ENCODE peak calls at places on chromosomes 4 and X, in five cellular contexts. M is breast epithelium, E is suprapubic skin, O is stomach, P is adrenal gland. L is an unnamed sample.

GRCh38 chr4:38914859-38915258 is 47.3 kb downstream of the FAM114A1 start:
- DNase-seq in M (no peak), E (no peak), O (no peak), P (no peak), L (no peak)

GRCh38 chr4:58665649-58666048 is 1555.5 kb upstream of the IGFBP7 start:
- DNase-seq in M (no peak), E (no peak), O (no peak), P (no peak), L (no peak)

GRCh38 chrX:24647257-24648058 is at the start of gene PCYT1B:
- DNase-seq in M (peak), E (peak), O (peak), P (peak), L (peak)

GRCh38 chrX:39859991-39860861 is 237.5 kb downstream of the BCOR start:
- DNase-seq in M (no peak), E (no peak), O (peak), P (no peak), L (no peak)

GRCh38 chr4:158255727-158256324 is 45.5 kb downstream of the TMEM144 start:
- DNase-seq in M (no peak), E (no peak), O (no peak), P (no peak), L (peak)

GRCh38 chrX:56226980-56227379 is 5.2 kb upstream of the KLF8 start:
- DNase-seq in M (no peak), E (no peak), O (no peak), P (no peak), L (no peak)

GRCh38 chr4:140094701-140095420 is 59.1 kb downstream of the MAML3 start:
- DNase-seq in M (peak), E (peak), O (peak), P (peak), L (peak)

GRCh38 chr4:123481034-123481433 is 84.4 kb downstream of the SPRY1 start:
- DNase-seq in M (no peak), E (no peak), O (no peak), P (no peak), L (no peak)

GRCh38 chr4:124415206-124415605 is 297.3 kb downstream of the ANKRD50 start:
- DNase-seq in M (no peak), E (no peak), O (no peak), P (no peak), L (no peak)

GRCh38 chrX:123818243-123818642 is 41.6 kb upstream of the XIAP start:
- DNase-seq in M (no peak), E (no peak), O (peak), P (no peak), L (no peak)

GRCh38 chr4:150366487-150366999 is 215.4 kb upstream of the MAB21L2 start:
- DNase-seq in M (no peak), E (no peak), O (no peak), P (no peak), L (no peak)

GRCh38 chr4:5712517-5712916 is 1.5 kb downstream of the EVC start:
- DNase-seq in M (no peak), E (no peak), O (no peak), P (no peak), L (no peak)

GRCh38 chrX:78753571-78753970 is 6.1 kb downstream of the LPAR4 start:
- DNase-seq in M (no peak), E (no peak), O (no peak), P (no peak), L (no peak)

GRCh38 chr4:53374777-53375258 is 2.6 kb upstream of the FIP1L1 start:
- DNase-seq in M (no peak), E (no peak), O (no peak), P (no peak), L (no peak)

GRCh38 chr4:53380221-53380620 is 2.8 kb downstream of the FIP1L1 start:
- DNase-seq in M (no peak), E (no peak), O (no peak), P (no peak), L (no peak)

GRCh38 chr4:53376900-53377299 is 541 bp upstream of the FIP1L1 start:
- DNase-seq in M (no peak), E (no peak), O (no peak), P (no peak), L (no peak)

GRCh38 chr4:53378171-53378482 is 686 bp downstream of the FIP1L1 start:
- DNase-seq in M (no peak), E (no peak), O (no peak), P (no peak), L (no peak)

GRCh38 chr4:53377319-53378170 is at the start of gene FIP1L1:
- DNase-seq in M (peak), E (peak), O (peak), P (peak), L (peak)
- TF ChIP-seq POLR2A in M (peak), E (peak), O (no peak), P (peak), L (peak)

DNA sequence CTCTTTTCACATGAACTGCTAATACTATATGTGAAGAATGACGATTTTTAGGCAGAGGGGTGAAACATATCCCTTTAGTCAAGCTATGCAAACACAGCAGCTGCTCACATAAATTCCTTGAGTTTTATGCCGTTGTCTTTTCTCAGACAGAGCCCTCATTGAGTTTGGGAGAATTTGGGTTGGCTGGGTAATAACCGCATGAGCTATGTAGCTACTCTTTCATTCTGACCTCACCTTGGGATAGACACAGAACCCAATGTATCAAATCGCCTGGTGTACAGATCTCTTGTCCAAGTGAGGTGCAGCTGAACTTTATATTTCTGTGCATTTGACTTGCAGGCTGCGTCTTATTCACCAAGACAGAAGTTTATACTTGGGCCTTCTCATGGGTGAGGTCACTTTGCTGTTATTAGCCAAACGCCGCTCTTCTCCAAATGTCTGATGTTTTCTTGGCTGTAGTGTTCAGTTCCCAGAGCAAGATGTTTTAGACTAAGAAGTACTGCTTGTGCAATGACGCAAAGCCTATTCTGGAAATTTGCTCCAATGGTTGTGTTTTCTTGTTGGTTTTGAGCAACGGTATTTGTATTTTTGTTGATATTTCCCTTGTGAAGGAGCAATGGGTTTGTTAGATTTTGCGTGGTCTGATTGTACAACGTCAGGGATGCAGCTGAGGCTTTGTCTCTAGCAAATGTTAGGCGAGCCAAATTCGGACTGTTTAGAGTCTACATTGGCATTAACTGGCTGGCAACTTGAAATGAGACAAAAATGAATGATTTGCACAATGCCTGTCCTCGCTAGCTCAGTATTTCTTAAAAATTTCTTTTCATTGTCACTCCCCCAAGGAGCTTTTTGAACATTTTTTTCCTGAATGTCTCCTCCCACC is 11.2 kb upstream of the SPARCL1 start:
- DNase-seq in M (no peak), E (no peak), O (no peak), P (no peak), L (no peak)
- TF ChIP-seq POLR2A in M (no peak), E (no peak), O (no peak), P (no peak), L (no peak)

GRCh38 chr4:107989537-107990386 is at the start of gene HADH:
- DNase-seq in M (peak), E (peak), O (peak), P (peak), L (peak)
- TF ChIP-seq POLR2A in M (peak), E (peak), O (no peak), P (peak), L (peak)

DNA sequence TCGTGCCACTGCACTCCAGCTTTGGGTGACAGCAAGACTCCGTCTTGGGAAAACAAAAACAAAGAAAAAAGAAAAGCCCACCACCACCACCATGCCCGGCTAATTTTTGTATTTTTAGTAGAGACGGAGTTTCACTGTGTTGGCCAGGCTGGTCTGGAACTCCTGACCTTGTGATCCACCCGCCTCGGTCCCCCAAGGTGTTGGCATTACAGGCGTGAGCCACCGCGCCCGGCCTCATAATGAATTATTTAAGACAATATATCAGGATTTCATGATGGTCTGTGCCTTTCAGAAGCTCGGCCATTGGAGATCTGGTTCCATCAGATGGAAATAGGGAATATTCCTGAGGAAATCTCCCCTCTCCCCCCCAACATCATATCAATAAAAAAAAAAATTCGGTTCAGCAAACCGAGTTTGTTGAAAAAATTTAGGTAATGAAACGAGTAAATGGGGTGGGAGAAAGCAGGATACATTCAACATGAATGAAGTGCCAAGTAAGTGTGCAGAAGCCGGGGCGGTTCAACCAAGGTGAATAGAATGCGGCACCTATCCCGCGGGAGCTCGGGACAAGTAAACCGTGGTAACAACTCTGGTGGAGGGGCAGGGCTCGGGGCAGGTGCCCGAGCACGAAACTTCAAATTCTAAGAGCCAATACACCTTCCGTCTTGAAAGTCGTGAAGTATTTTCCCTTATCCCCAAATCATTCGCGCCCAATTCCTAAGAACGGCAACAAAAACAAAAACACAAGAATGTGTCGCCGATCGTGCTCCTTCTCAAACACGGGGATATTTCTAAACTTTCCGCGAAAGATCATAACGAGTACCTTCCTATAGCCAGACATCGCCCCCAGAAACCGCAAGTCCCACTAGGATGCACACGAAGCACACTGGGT is 773 bp upstream of the TXLNG start:
- DNase-seq in M (peak), E (no peak), O (peak), P (no peak), L (peak)
- TF ChIP-seq POLR2A in M (no peak), E (no peak), O (no peak), P (no peak), L (no peak)

GRCh38 chr4:86975927-86976326 is 41.1 kb downstream of the AFF1 start:
- DNase-seq in M (no peak), E (no peak), O (no peak), P (no peak), L (no peak)

GRCh38 chr4:86974481-86975050 is 39.8 kb downstream of the AFF1 start:
- DNase-seq in M (no peak), E (no peak), O (no peak), P (no peak), L (no peak)

GRCh38 chr4:86977621-86978184 is 42.9 kb downstream of the AFF1 start:
- DNase-seq in M (peak), E (no peak), O (no peak), P (no peak), L (peak)

GRCh38 chr4:86978709-86979108 is 43.9 kb downstream of the AFF1 start:
- DNase-seq in M (no peak), E (no peak), O (no peak), P (no peak), L (no peak)

GRCh38 chr4:86976801-86977485 is 42.1 kb downstream of the AFF1 start:
- DNase-seq in M (no peak), E (no peak), O (no peak), P (no peak), L (no peak)
- TF ChIP-seq POLR2A in M (no peak), E (no peak), O (no peak), P (no peak), L (no peak)